ENCODE peak calls at places on chromosomes 16 and 17, in seven cellular contexts. T is ELR; O is uterus; Y is NCI-H2081; R is NAMALWA; Z is NCI-H345; N is stimulated activated CD8-positive, alpha-beta memory T cell treated with anti-CD3 and anti-CD28 coated beads, Interleukin-2, amount 100 ng/mL, for 1 hour. I is an unnamed sample.

GRCh38 chr16:54690710-54691109 is 240.0 kb upstream of the IRX5 start:
- DNase-seq in T (no peak), O (no peak), Y (no peak), R (no peak), Z (no peak), N (no peak), I (no peak)

GRCh38 chr17:78376161-78376560 is 2.3 kb upstream of the PGS1 start:
- DNase-seq in T (peak; percentile 42), O (no peak), Y (no peak), R (no peak), Z (no peak), N (no peak), I (no peak)

GRCh38 chr17:39752241-39752831 is 14.6 kb downstream of the GRB7 start:
- DNase-seq in T (no peak), O (no peak), Y (no peak), R (no peak), Z (no peak), N (no peak), I (no peak)

GRCh38 chr17:27323538-27324212 is 29.8 kb downstream of the WSB1 start:
- DNase-seq in T (peak; percentile 50), O (peak; percentile 69), Y (no peak), R (no peak), Z (no peak), N (no peak), I (peak; percentile 81)

GRCh38 chr16:66560107-66560506 is 6.1 kb upstream of the CMTM1 start:
- DNase-seq in T (no peak), O (no peak), Y (no peak), R (no peak), Z (no peak), N (no peak), I (no peak)

GRCh38 chr17:61251939-61252865 is 147.4 kb upstream of the TBX2 start:
- DNase-seq in T (peak; percentile 86), O (peak; percentile 90), Y (no peak), R (no peak), Z (no peak), N (peak; percentile 4), I (no peak)

GRCh38 chr17:78268960-78269892 is 37.8 kb downstream of the TMEM235 start:
- DNase-seq in T (no peak), O (no peak), Y (no peak), R (no peak), Z (no peak), N (no peak), I (no peak)

GRCh38 chr17:59745040-59745439 is 37.6 kb downstream of the VMP1 start:
- DNase-seq in T (no peak), O (no peak), Y (no peak), R (no peak), Z (no peak), N (no peak), I (no peak)

GRCh38 chr17:38815576-38816193 is 9.4 kb downstream of the CWC25 start:
- DNase-seq in T (peak; percentile 84), O (no peak), Y (no peak), R (peak; percentile 65), Z (no peak), N (no peak), I (peak; percentile 37)

GRCh38 chr16:88347656-88348376 is 34.9 kb upstream of the ZNF469 start:
- DNase-seq in T (no peak), O (no peak), Y (no peak), R (peak; percentile 42), Z (no peak), N (no peak), I (no peak)

GRCh38 chr17:8518346-8518745 is 82.7 kb downstream of the NDEL1 start:
- DNase-seq in T (no peak), O (no peak), Y (no peak), R (no peak), Z (no peak), N (no peak), I (no peak)

GRCh38 chr16:106623-107324 is 28.7 kb downstream of the MPG start:
- DNase-seq in T (peak; percentile 82), O (peak; percentile 65), Y (peak; percentile 70), R (peak; percentile 85), Z (peak; percentile 77), N (peak; percentile 27), I (peak; percentile 55)

GRCh38 chr16:85612191-85612800 is 826 bp upstream of the GSE1 start:
- DNase-seq in T (peak; percentile 97), O (peak; percentile 64), Y (peak; percentile 53), R (peak; percentile 67), Z (peak; percentile 74), N (no peak), I (peak; percentile 84)

GRCh38 chr17:72887917-72888316 is 204.6 kb downstream of the SLC39A11 start:
- DNase-seq in T (no peak), O (no peak), Y (no peak), R (no peak), Z (no peak), N (no peak), I (no peak)

GRCh38 chr17:32873114-32873513 is 3.8 kb downstream of the MYO1D start:
- DNase-seq in T (no peak), O (no peak), Y (no peak), R (no peak), Z (no peak), N (no peak), I (peak; percentile 80)

GRCh38 chr16:88772871-88773811 is 11.9 kb downstream of the PIEZO1 start:
- DNase-seq in T (peak; percentile 95), O (no peak), Y (no peak), R (no peak), Z (no peak), N (no peak), I (no peak)

GRCh38 chr16:88804552-88805339 is 1.2 kb downstream of the CDT1 start:
- DNase-seq in T (peak; percentile 42), O (no peak), Y (peak; percentile 37), R (peak; percentile 52), Z (peak; percentile 19), N (no peak), I (no peak)

GRCh38 chr16:21194771-21195301 is 16.5 kb downstream of the ZP2 start:
- DNase-seq in T (peak; percentile 4), O (no peak), Y (no peak), R (no peak), Z (no peak), N (no peak), I (peak; percentile 13)

GRCh38 chr17:55334285-55334684 is 69.5 kb downstream of the HLF start:
- DNase-seq in T (peak; percentile 22), O (no peak), Y (no peak), R (no peak), Z (no peak), N (no peak), I (no peak)

GRCh38 chr16:57479043-57479421 is 7.3 kb downstream of the DOK4 start:
- DNase-seq in T (no peak), O (no peak), Y (no peak), R (no peak), Z (no peak), N (no peak), I (no peak)

GRCh38 chr17:72657467-72658317 is 434.8 kb downstream of the SLC39A11 start:
- DNase-seq in T (peak; percentile 37), O (no peak), Y (no peak), R (no peak), Z (peak; percentile 27), N (no peak), I (peak; percentile 45)

GRCh38 chr16:52925143-52925542 is 127.6 kb downstream of the CHD9NB start:
- DNase-seq in T (no peak), O (no peak), Y (no peak), R (no peak), Z (no peak), N (no peak), I (no peak)

GRCh38 chr16:67268136-67268579 is 11.2 kb upstream of the PLEKHG4 start:
- DNase-seq in T (peak; percentile 97), O (no peak), Y (no peak), R (no peak), Z (no peak), N (no peak), I (peak; percentile 77)

GRCh38 chr17:79835953-79836951 is 3.0 kb downstream of the CBX4 start:
- DNase-seq in T (no peak), O (no peak), Y (peak; percentile 16), R (no peak), Z (peak; percentile 22), N (no peak), I (peak; percentile 26)

GRCh38 chr16:118857-119256 is 19.6 kb downstream of the NPRL3 start:
- DNase-seq in T (no peak), O (no peak), Y (no peak), R (no peak), Z (no peak), N (no peak), I (no peak)

GRCh38 chr16:1537763-1538289 is 4.4 kb downstream of the TMEM204 start:
- DNase-seq in T (no peak), O (no peak), Y (no peak), R (no peak), Z (no peak), N (no peak), I (no peak)

I was measured in bronchial epithelial cell.